ENCODE peak calls at places on chromosome 15, in four cellular contexts. X is PC-3, P is fibroblast of lung, M is astrocyte. O is an unnamed sample.

GRCh38 chr15:99123706-99124451 is 19.0 kb downstream of the SYNM start:
- DNase-seq in X (peak; percentile 96), P (peak; percentile 96), M (peak; percentile 93), O (peak; percentile 92)

GRCh38 chr15:101151286-101151685 is 100.6 kb downstream of the CHSY1 start:
- DNase-seq in X (no peak), P (no peak), M (no peak), O (no peak)

GRCh38 chr15:89074402-89075012 is 13.7 kb upstream of the ABHD2 start:
- DNase-seq in X (no peak), P (no peak), M (no peak), O (no peak)

GRCh38 chr15:88223099-88223498 is 33.4 kb downstream of the NTRK3 start:
- DNase-seq in X (no peak), P (no peak), M (no peak), O (no peak)

GRCh38 chr15:58864602-58865419 is 68.7 kb downstream of the SLTM start:
- DNase-seq in X (no peak), P (peak; percentile 32), M (no peak), O (no peak)

GRCh38 chr15:80081390-80081789 is 21.9 kb downstream of the ZFAND6 start:
- DNase-seq in X (no peak), P (no peak), M (no peak), O (no peak)

GRCh38 chr15:46502668-46503067 is 867.8 kb downstream of the SQOR start:
- DNase-seq in X (peak; percentile 39), P (no peak), M (no peak), O (no peak)

GRCh38 chr15:29669823-29670222 is 152.4 kb downstream of the TJP1 start:
- DNase-seq in X (peak; percentile 86), P (no peak), M (peak; percentile 53), O (peak; percentile 29)

GRCh38 chr15:65856821-65857455 is 12.4 kb upstream of the RAB11A start:
- DNase-seq in X (peak; percentile 71), P (peak; percentile 66), M (peak; percentile 23), O (peak; percentile 37)

GRCh38 chr15:31953573-31953972 is 76.7 kb upstream of the CHRNA7 start:
- DNase-seq in X (no peak), P (no peak), M (no peak), O (no peak)

GRCh38 chr15:31955734-31956133 is 74.6 kb upstream of the CHRNA7 start:
- DNase-seq in X (no peak), P (no peak), M (no peak), O (no peak)

GRCh38 chr15:31954364-31954763 is 76.0 kb upstream of the CHRNA7 start:
- DNase-seq in X (no peak), P (no peak), M (no peak), O (no peak)
- H3K9ac ChIP-seq in X (no peak overlapping the region), P (no peak overlapping the region), M (no peak overlapping the region), O (no peak overlapping the region)

GRCh38 chr15:43184407-43185160 is 619 bp upstream of the CCNDBP1 start:
- DNase-seq in X (no peak), P (no peak), M (no peak), O (no peak)

GRCh38 chr15:43186003-43186353 is 775 bp downstream of the CCNDBP1 start:
- DNase-seq in X (peak; percentile 28), P (no peak), M (no peak), O (peak; percentile 28)

GRCh38 chr15:43185161-43186002 is at the start of gene CCNDBP1:
- DNase-seq in X (peak; percentile 91), P (peak; percentile 72), M (peak; percentile 64), O (peak; percentile 77)

GRCh38 chr15:43187544-43188155 is 2.4 kb downstream of the CCNDBP1 start:
- DNase-seq in X (peak; percentile 76), P (peak; percentile 78), M (peak; percentile 36), O (peak; percentile 39)

GRCh38 chr15:43183270-43183669 is 1.9 kb upstream of the CCNDBP1 start:
- DNase-seq in X (no peak), P (no peak), M (no peak), O (no peak)
- H3K9ac ChIP-seq in X (no peak overlapping the region), P (no peak overlapping the region), M (no peak overlapping the region), O (no peak overlapping the region)

GRCh38 chr15:48643236-48643635 is 2.3 kb downstream of the FBN1 start:
- DNase-seq in X (peak; percentile 52), P (no peak), M (no peak), O (no peak)
- H3K9ac ChIP-seq in X (no peak overlapping the region), P (peak overlapping the region; percentile 94), M (peak overlapping the region; percentile 100), O (no peak overlapping the region)

DNA sequence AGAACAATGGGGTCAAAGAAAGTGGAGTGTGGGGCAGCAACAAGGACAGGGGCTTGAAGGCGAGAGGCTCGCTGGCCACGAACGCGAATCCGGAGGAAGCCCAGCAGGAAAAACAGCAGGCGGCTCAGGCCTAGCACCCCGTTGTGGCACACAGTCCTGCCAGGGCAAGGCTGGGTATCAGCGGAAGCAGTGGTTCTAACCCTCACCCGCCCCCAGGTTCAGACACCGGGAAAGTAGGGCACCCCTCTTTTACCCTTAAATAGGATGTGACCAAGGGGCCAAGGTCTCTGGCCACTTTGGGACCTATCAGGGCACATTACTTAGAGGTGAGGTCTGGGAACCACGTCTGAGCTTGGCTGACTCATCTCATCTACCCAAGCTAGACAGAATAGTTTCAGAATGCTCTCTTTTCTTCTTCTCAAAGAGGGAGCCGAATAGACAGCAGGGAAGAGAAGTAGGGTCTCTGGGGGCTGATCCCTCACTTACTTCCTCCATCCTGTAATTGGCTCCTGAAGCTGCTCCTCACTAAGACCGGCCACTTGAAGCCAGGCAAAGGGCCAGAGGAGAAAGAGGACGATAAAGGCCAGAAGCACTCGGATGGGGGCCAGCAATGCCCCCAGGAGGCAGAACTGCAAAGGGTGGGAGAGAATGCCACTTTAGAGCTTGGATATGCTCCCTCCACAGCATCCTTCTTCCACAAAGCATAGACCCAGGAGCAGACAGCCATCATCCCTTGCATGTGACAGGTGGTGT is 1.7 kb downstream of the LPCAT4 start:
- DNase-seq in X (no peak), P (no peak), M (peak; percentile 27), O (no peak)
- H3K9ac ChIP-seq in X (peak overlapping the region; percentile 98), P (no peak overlapping the region), M (peak overlapping the region; percentile 88), O (no peak overlapping the region)

GRCh38 chr15:22958487-22959280 is 21.5 kb downstream of the CYFIP1 start:
- DNase-seq in X (no peak), P (no peak), M (no peak), O (no peak)
- H3K9ac ChIP-seq in X (no peak overlapping the region), P (no peak overlapping the region), M (no peak overlapping the region), O (no peak overlapping the region)

O was measured in mammary epithelial cell.